ENCODE peak calls at places on chromosomes 5 and 9, in ten cellular contexts. H is LoVo, J is right atrium auricular region, D is HFFc6, L is NCI-H1436, B is AML-193, V is Calu3, U is NCI-H1694, A is kidney glomerular epithelial cell, G is HCT116. I is an unnamed sample.

GRCh38 chr9:138022756-138023393 is 145.3 kb downstream of the CACNA1B start:
- DNase-seq in B (no peak), U (no peak), D (no peak), L (peak), V (no peak), J (no peak), A (no peak), G (no peak), H (no peak), I (no peak)

GRCh38 chr5:139164020-139164419 is 34.1 kb downstream of the SIL1 start:
- DNase-seq in G (no peak), D (no peak), B (peak), A (no peak), U (no peak), L (no peak), H (no peak), V (no peak), J (no peak), I (no peak)

GRCh38 chr5:150217041-150217440 is 27.2 kb downstream of the SLC6A7 start:
- DNase-seq in D (no peak), A (no peak), J (no peak), V (no peak), H (no peak), B (no peak), U (no peak), G (no peak), L (no peak), I (no peak)

GRCh38 chr9:115170674-115171073 is 52.7 kb upstream of the TNC start:
- DNase-seq in D (peak), G (peak), H (peak), B (no peak), V (no peak), L (no peak), A (no peak), J (no peak), U (no peak), I (no peak)

GRCh38 chr9:109017493-109017892 is 4.2 kb upstream of the CTNNAL1 start:
- DNase-seq in U (no peak), V (no peak), L (no peak), J (no peak), G (no peak), B (no peak), A (no peak), H (no peak), D (no peak), I (no peak)

GRCh38 chr5:82031220-82032119 is 59.6 kb downstream of the ATG10 start:
- DNase-seq in L (peak), D (no peak), U (no peak), H (no peak), G (no peak), A (no peak), V (no peak), J (no peak), B (no peak), I (no peak)

GRCh38 chr9:121500165-121500478 is 478 bp upstream of the GGTA1 start:
- DNase-seq in G (no peak), L (no peak), U (no peak), V (no peak), B (no peak), A (no peak), J (no peak), H (no peak), D (no peak), I (no peak)

GRCh38 chr5:6556089-6556801 is 76.6 kb downstream of the NSUN2 start:
- DNase-seq in H (no peak), L (no peak), B (no peak), A (no peak), U (no peak), D (no peak), G (no peak), V (no peak), J (peak), I (no peak)

GRCh38 chr9:134775552-134775951 is 105.1 kb upstream of the FCN2 start:
- DNase-seq in A (peak), L (no peak), J (no peak), B (no peak), D (peak), H (no peak), V (no peak), U (no peak), G (no peak), I (no peak)

GRCh38 chr9:39588056-39588814 is 232.8 kb downstream of the SPATA31A1 start:
- DNase-seq in J (peak), H (peak), G (no peak), B (no peak), V (no peak), A (no peak), D (no peak), L (no peak), U (no peak), I (no peak)

GRCh38 chr5:116411101-116411571 is 163.5 kb downstream of the SEMA6A start:
- DNase-seq in U (no peak), L (no peak), G (no peak), V (no peak), B (no peak), D (no peak), A (no peak), J (no peak), H (no peak), I (no peak)

GRCh38 chr5:159936686-159937329 is 20.5 kb downstream of the ADRA1B start:
- DNase-seq in U (no peak), D (no peak), L (no peak), B (no peak), A (no peak), H (no peak), G (no peak), J (no peak), V (no peak), I (peak)